ENCODE peak calls at places on chromosomes 12 and 14, in eight cellular contexts. K, C, Z, V, L, Y, E and U are unnamed samples.

GRCh38 chr12:115468087-115468510 is 784.1 kb upstream of the TBX3 start:
- DNase-seq in K (no peak), C (no peak), Z (no peak), V (peak), L (peak), Y (no peak), E (no peak), U (peak)

GRCh38 chr12:131747276-131747675 is 36.4 kb downstream of the SFSWAP start:
- DNase-seq in K (no peak), C (no peak), Z (no peak), V (peak), L (no peak), Y (no peak), E (no peak), U (no peak)

GRCh38 chr14:77580964-77581505 is 35.4 kb downstream of the SPTLC2 start:
- DNase-seq in K (peak), C (no peak), Z (peak), V (peak), L (no peak), Y (peak), E (no peak), U (peak)

GRCh38 chr14:69696633-69697557 is 70.0 kb upstream of the SRSF5 start:
- DNase-seq in K (no peak), C (no peak), Z (no peak), V (no peak), L (no peak), Y (peak), E (no peak), U (peak)

GRCh38 chr14:24673059-24673458 is 39.1 kb upstream of the GZMB start:
- DNase-seq in K (no peak), C (peak), Z (no peak), V (no peak), L (no peak), Y (no peak), E (no peak), U (no peak)

GRCh38 chr12:78568326-78569020 is 296.1 kb upstream of the SYT1 start:
- DNase-seq in K (no peak), C (no peak), Z (no peak), V (peak), L (no peak), Y (no peak), E (no peak), U (no peak)

GRCh38 chr14:57871487-57872080 is 5.7 kb upstream of the SLC35F4 start:
- DNase-seq in K (peak), C (peak), Z (peak), V (peak), L (peak), Y (peak), E (no peak), U (peak)

GRCh38 chr12:121781751-121782615 is 11.5 kb downstream of the RHOF start:
- DNase-seq in K (no peak), C (peak), Z (no peak), V (peak), L (peak), Y (peak), E (no peak), U (no peak)